ENCODE peak calls at places on chromosomes 6 and 20, in four cellular contexts. V is stimulated activated CD4-positive, alpha-beta T cell treated with anti-CD3 and anti-CD28 coated beads, TNF-alpha, amount 100 ng/mL, for 4 hours; L is M059J; E is T-helper 17 cell. C is an unnamed sample.

GRCh38 chr20:38685853-38686473 is 38.3 kb upstream of the SLC32A1 start:
- DNase-seq in E (peak), L (peak), V (no peak), C (peak)

GRCh38 chr6:107161521-107161920 is 46.2 kb upstream of the BEND3 start:
- DNase-seq in V (no peak), E (no peak), L (no peak), C (no peak)

GRCh38 chr6:13377054-13377758 is 48.9 kb upstream of the TBC1D7 start:
- DNase-seq in L (no peak), E (no peak), V (no peak), C (no peak)

GRCh38 chr6:4660377-4661321 is 115.6 kb upstream of the CDYL start:
- DNase-seq in L (no peak), V (no peak), E (no peak), C (no peak)

GRCh38 chr20:36744764-36745191 is 1.1 kb downstream of the NDRG3 start:
- DNase-seq in E (no peak), L (peak), V (no peak), C (peak)

GRCh38 chr20:52226370-52226769 is 34.8 kb upstream of the ZFP64 start:
- DNase-seq in E (no peak), L (no peak), V (no peak), C (no peak)

GRCh38 chr20:41329435-41330342 is 10.9 kb upstream of the LPIN3 start:
- DNase-seq in E (no peak), L (peak), V (peak), C (peak)

GRCh38 chr6:90088009-90088408 is 193.7 kb downstream of the GJA10 start:
- DNase-seq in V (no peak), E (no peak), L (peak), C (peak)

GRCh38 chr20:43721429-43722152 is 5.2 kb downstream of the GTSF1L start:
- DNase-seq in L (no peak), V (no peak), E (no peak), C (no peak)

GRCh38 chr6:1554881-1555569 is 54.7 kb upstream of the FOXC1 start:
- DNase-seq in L (peak), E (peak), V (peak), C (peak)

GRCh38 chr6:12420626-12421025 is 130.5 kb downstream of the EDN1 start:
- DNase-seq in E (no peak), L (peak), V (no peak), C (peak)

GRCh38 chr6:82076855-82077254 is 170.7 kb downstream of the IBTK start:
- DNase-seq in E (no peak), V (no peak), L (peak), C (peak)

GRCh38 chr6:41712651-41713103 is 22.7 kb downstream of the TFEB start:
- DNase-seq in E (no peak), L (no peak), V (no peak), C (peak)

GRCh38 chr6:33080127-33081089 is 4.6 kb downstream of the HLA-DPB1 start:
- DNase-seq in E (no peak), V (no peak), L (no peak), C (peak)

GRCh38 chr6:75504902-75505233 is 11.3 kb upstream of the FILIP1 start:
- DNase-seq in L (peak), V (no peak), E (no peak), C (no peak)

GRCh38 chr6:20182926-20183521 is 29.2 kb downstream of the MBOAT1 start:
- DNase-seq in L (peak), V (no peak), E (no peak), C (peak)

GRCh38 chr6:11495565-11496145 is 41.9 kb upstream of the TMEM170B start:
- DNase-seq in L (peak), E (no peak), V (no peak), C (peak)

GRCh38 chr20:19588731-19589130 is 169.3 kb upstream of the RIN2 start:
- DNase-seq in L (peak), V (no peak), E (no peak), C (no peak)

GRCh38 chr6:140061422-140062041 is 687.1 kb upstream of the CITED2 start:
- DNase-seq in L (no peak), E (no peak), V (no peak), C (no peak)

GRCh38 chr20:63103402-63104311 is 96.9 kb upstream of the BHLHE23 start:
- DNase-seq in V (no peak), L (peak), E (no peak), C (no peak)

GRCh38 chr20:24256307-24256706 is 213.1 kb upstream of the SYNDIG1 start:
- DNase-seq in L (no peak), E (no peak), V (no peak), C (no peak)